ENCODE peak calls at places on chromosome 21, in six cellular contexts. H is PC-3, D is body of pancreas, I is adrenal gland, P is IMR-90, K is GM23338. Z is an unnamed sample.

GRCh38 chr21:25635310-25635709 is 3.7 kb upstream of the JAM2 start:
- DNase-seq in D (no peak), K (no peak), I (no peak), H (no peak), P (no peak), Z (no peak)

GRCh38 chr21:42599486-42599885 is 53.9 kb upstream of the PDE9A start:
- DNase-seq in H (no peak), D (no peak), P (no peak), I (no peak), K (no peak), Z (no peak)

GRCh38 chr21:32914424-32915070 is 111.2 kb upstream of the OLIG2 start:
- DNase-seq in D (no peak), K (no peak), H (no peak), P (no peak), I (no peak), Z (no peak)

GRCh38 chr21:38263493-38263892 is 6.7 kb downstream of the KCNJ15 start:
- DNase-seq in I (no peak), H (no peak), P (peak; percentile 60), D (no peak), K (no peak), Z (no peak)

GRCh38 chr21:14120091-14120734 is 90.5 kb downstream of the LIPI start:
- DNase-seq in D (peak; percentile 52), K (peak; percentile 82), P (peak; percentile 8), H (peak; percentile 33), I (peak; percentile 35), Z (no peak)

GRCh38 chr21:41932191-41932575 is 21.6 kb downstream of the C2CD2 start:
- DNase-seq in P (peak; percentile 88), H (peak; percentile 98), D (no peak), K (no peak), I (peak; percentile 67), Z (peak; percentile 71)

GRCh38 chr21:29245104-29245643 is 53.5 kb upstream of the BACH1 start:
- DNase-seq in K (no peak), P (peak; percentile 61), H (no peak), I (no peak), D (no peak), Z (no peak)

GRCh38 chr21:38853421-38853919 is 47.7 kb downstream of the ETS2 start:
- DNase-seq in D (peak; percentile 25), H (peak; percentile 98), I (peak; percentile 36), K (no peak), P (peak; percentile 96), Z (no peak)

GRCh38 chr21:42532466-42533181 is 19.0 kb downstream of the SLC37A1 start:
- DNase-seq in D (no peak), P (peak; percentile 12), I (peak; percentile 96), H (no peak), K (no peak), Z (peak; percentile 81)

GRCh38 chr21:15058718-15059316 is 6.0 kb downstream of the NRIP1 start:
- DNase-seq in K (peak; percentile 32), I (no peak), P (peak; percentile 68), H (peak; percentile 88), D (no peak), Z (no peak)

GRCh38 chr21:26801524-26801923 is 43.7 kb downstream of the ADAMTS1 start:
- DNase-seq in D (no peak), P (peak; percentile 94), H (no peak), K (no peak), I (no peak), Z (no peak)

GRCh38 chr21:27802816-27803475 is 836.1 kb upstream of the ADAMTS5 start:
- DNase-seq in K (peak; percentile 82), D (peak; percentile 38), I (peak; percentile 28), H (peak; percentile 70), P (peak; percentile 31), Z (no peak)

GRCh38 chr21:41698071-41698470 is 68.8 kb downstream of the RIPK4 start:
- DNase-seq in P (no peak), I (no peak), H (no peak), K (no peak), D (no peak), Z (no peak)

GRCh38 chr21:42787613-42788012 is 91.7 kb downstream of the WDR4 start:
- DNase-seq in D (no peak), K (no peak), P (no peak), I (no peak), H (no peak), Z (no peak)

GRCh38 chr21:42614811-42615342 is 38.5 kb upstream of the PDE9A start:
- DNase-seq in I (peak; percentile 18), H (peak; percentile 75), P (no peak), K (peak; percentile 54), D (peak; percentile 31), Z (no peak)

GRCh38 chr21:25409992-25410391 is 197.3 kb downstream of the MRPL39 start:
- DNase-seq in I (no peak), H (no peak), P (no peak), D (no peak), K (no peak), Z (no peak)

GRCh38 chr21:39385299-39386145 is 36.6 kb upstream of the HMGN1 start:
- DNase-seq in D (peak; percentile 95), I (peak; percentile 82), K (no peak), H (no peak), P (peak; percentile 75), Z (no peak)

GRCh38 chr21:27298465-27298864 is 331.6 kb upstream of the ADAMTS5 start:
- DNase-seq in P (no peak), D (no peak), H (no peak), K (no peak), I (no peak), Z (no peak)

GRCh38 chr21:32382108-32382601 is 10.7 kb downstream of the URB1 start:
- DNase-seq in P (peak; percentile 36), K (no peak), H (peak; percentile 92), D (no peak), I (no peak), Z (no peak)

GRCh38 chr21:33850401-33850800 is 65.2 kb downstream of the ATP5PO start:
- DNase-seq in P (no peak), I (no peak), H (no peak), D (no peak), K (no peak), Z (no peak)

DNA sequence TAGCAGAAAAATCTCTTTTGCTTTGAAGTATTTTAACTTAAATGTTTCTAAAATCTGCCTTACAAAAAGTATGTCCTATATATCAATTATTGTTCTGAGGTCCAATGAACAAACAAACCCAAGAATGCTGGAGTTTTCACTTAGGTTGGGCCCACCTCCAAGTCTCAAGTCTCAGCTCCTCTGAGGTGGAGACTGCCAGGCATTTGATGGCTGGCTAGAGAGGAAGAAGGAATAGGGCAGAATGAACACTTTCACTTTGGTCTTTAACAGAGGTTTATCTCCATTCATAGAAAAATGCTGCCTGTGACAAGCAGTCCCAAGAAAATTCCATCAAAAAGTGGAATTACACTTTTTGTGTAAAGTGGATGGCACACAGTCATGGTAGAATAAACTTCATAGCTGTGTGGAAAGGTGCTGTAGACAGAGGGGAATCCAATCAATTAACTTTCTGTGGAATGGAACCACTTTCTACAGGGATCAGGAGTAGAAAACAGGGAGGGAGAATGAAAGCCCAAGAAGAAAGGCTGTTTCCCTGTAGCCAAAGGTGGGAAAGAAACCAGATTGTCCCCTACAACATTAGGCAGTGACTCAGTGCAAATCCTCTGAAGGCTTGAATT is 349.4 kb upstream of the RUNX1 start:
- DNase-seq in D (no peak), K (no peak), H (no peak), I (no peak), P (peak; percentile 15), Z (no peak)
- H3K4me3 ChIP-seq in D (no peak overlapping the region), K (no peak overlapping the region), H (peak overlapping the region; percentile 11), I (no peak overlapping the region), P (no peak overlapping the region), Z (no peak overlapping the region)

GRCh38 chr21:45949928-45950739 is 31.4 kb upstream of the COL6A1 start:
- DNase-seq in I (no peak), K (no peak), P (no peak), D (no peak), H (no peak), Z (no peak)
- H3K27ac ChIP-seq in I (no peak overlapping the region), K (no peak overlapping the region), P (no peak overlapping the region), D (no peak overlapping the region), H (no peak overlapping the region), Z (peak overlapping the region; percentile 64)

GRCh38 chr21:46316708-46317324 is 6.9 kb downstream of the C21orf58 start:
- DNase-seq in D (no peak), K (no peak), P (no peak), I (no peak), H (no peak), Z (no peak)
- TF ChIP-seq CTCF in D (no peak), K (no peak), P (no peak), I (no peak), H (no peak), Z (no peak)

GRCh38 chr21:44564099-44564498 is 5.5 kb upstream of the KRTAP10-3 start:
- DNase-seq in I (no peak), K (no peak), H (no peak), D (no peak), P (no peak), Z (no peak)
- H3K4me3 ChIP-seq in I (no peak overlapping the region), K (no peak overlapping the region), H (no peak overlapping the region), D (no peak overlapping the region), P (no peak overlapping the region), Z (no peak overlapping the region)

DNA sequence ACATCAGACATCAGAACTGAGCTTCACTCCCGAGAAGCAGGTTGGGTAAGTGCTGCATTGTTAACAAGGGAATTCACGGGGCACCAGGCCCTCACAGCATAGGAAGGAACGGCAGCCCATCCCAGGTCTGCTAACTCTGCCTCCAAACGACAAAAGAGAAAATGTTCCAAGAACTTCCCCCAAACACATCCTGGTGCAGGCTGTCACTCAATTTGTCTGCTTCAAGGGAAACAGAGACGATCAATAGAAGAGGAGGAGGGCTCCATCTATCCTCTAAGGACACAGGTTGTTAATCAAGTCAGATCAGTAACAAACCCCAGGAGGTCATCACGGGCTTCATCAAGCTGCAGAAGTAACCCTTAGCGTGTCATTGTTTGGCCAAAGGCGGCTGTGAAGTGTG is 3.5 kb upstream of the TSPEAR start:
- DNase-seq in I (no peak), H (no peak), D (no peak), P (no peak), K (no peak), Z (no peak)
- H3K27ac ChIP-seq in I (no peak overlapping the region), H (no peak overlapping the region), D (no peak overlapping the region), P (no peak overlapping the region), K (no peak overlapping the region), Z (no peak overlapping the region)

DNA sequence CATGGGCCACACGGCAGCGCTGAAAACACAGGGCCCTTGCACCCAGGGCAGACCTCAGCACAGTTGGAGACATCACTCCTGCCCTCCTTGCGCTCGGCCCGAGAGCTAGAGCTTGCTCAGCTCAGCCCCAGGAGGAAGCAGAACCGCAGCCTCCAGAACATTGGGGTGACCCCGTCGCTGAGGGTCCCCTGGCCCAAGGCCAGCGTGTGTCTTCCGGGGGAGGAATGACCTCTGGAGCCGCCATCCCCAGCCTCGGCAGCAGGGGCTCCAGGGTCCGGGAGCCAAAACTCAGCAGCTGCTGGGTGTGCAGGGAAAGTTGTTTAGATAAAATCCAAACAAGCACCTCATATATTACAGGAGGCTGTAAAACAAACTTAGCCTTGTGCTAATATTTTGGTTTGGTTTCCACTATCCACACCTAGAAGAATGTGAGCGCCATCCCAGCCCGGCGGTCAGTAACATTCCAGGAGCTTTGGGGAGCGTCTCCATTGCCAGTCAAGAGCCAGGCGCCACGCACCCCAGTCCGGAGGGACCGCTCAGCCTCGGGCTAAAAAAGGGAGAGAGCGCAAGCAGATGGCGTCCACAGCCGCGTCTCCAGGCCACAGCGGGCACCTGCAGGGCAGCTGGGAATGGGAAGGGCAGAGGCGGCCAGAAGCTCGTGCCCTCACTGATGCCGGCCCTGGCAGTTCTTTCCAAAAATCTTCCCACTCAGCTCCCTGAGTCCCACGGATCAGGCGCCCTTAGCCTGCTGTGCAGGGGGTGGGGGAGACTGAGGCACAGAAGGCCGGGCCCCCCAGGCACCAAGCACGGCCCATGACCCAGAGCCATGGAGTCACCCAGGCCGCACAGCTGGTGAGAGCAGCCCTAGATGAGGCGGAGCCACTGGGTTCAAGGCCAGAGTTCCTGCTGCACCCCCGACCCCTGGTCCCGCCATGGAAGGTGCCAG is 52.0 kb downstream of the SLX9 start:
- DNase-seq in D (no peak), H (no peak), I (no peak), P (peak; percentile 87), K (no peak), Z (no peak)
- TF ChIP-seq CTCF in D (no peak), H (no peak), I (no peak), P (peak; percentile 34), K (no peak), Z (no peak)